ENCODE peak calls at places on chromosome 19, in five cellular contexts. M is hepatocyte, A is transverse colon, B is HAP-1, E is body of pancreas. H is an unnamed sample.

GRCh38 chr19:7917292-7918061 is 2.7 kb upstream of the SNAPC2 start:
- DNase-seq in B (peak), E (peak), M (peak), A (peak), H (peak)

GRCh38 chr19:57903298-57904174 is 12.9 kb downstream of the ZNF417 start:
- DNase-seq in E (no peak), M (peak), B (no peak), A (no peak), H (no peak)

GRCh38 chr19:23983406-23983805 is 68.7 kb downstream of the ZNF726 start:
- DNase-seq in E (no peak), B (no peak), M (no peak), A (no peak), H (no peak)

GRCh38 chr19:36547001-36547732 is 19.1 kb upstream of the ZNF260 start:
- DNase-seq in M (no peak), E (no peak), A (no peak), B (no peak), H (no peak)

GRCh38 chr19:21848706-21849105 is 12.7 kb upstream of the ZNF43 start:
- DNase-seq in M (no peak), E (peak), B (no peak), A (no peak), H (no peak)

GRCh38 chr19:8257052-8257443 is 47.9 kb downstream of the CERS4 start:
- DNase-seq in A (no peak), B (no peak), E (no peak), M (peak), H (no peak)

GRCh38 chr19:58361900-58362271 is 665 bp downstream of the ZNF497 start:
- DNase-seq in M (peak), A (peak), B (peak), E (peak), H (peak)

GRCh38 chr19:58498316-58499020 is 13.3 kb downstream of the SLC27A5 start:
- DNase-seq in M (peak), E (no peak), A (no peak), B (no peak), H (no peak)

DNA sequence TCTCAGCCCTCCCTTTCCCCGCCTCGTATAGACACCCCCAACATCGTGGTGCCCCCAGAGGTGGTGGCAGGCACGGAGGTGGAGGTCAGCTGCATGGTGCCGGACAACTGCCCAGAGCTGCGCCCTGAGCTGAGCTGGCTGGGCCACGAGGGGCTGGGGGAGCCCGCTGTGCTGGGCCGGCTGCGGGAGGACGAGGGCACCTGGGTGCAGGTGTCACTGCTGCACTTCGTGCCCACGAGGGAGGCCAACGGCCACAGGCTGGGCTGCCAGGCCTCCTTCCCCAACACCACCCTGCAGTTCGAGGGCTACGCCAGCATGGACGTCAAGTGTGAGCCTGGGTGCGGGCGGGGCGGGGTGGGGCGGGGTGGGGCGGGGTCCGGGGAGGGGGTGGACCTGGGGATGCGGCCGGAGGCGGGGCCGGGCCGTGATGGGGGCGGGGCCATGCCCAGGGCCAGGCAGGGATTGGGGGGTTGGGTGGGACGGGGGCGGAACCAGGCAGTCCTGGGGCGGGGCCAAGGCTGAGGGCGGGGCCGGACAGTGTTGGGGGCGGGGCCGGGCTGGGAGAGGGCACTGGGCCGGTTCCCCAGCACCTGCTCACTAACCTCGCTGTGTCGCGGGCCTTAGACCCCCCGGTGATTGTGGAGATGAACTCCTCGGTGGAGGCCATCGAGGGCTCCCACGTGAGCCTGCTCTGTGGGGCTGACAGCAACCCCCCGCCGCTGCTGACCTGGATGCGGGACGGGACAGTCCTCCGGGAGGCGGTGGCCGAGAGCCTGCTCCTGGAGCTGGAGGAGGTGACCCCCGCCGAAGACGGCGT is 7.8 kb downstream of the MAG start:
- DNase-seq in E (no peak), M (no peak), B (peak), A (no peak), H (peak)
- H3K4me3 ChIP-seq in E (no peak), M (no peak), B (no peak), A (no peak), H (no peak)

GRCh38 chr19:48121066-48121465 is 10.4 kb upstream of the PLA2G4C start:
- DNase-seq in E (no peak), B (no peak), M (no peak), A (no peak), H (no peak)

GRCh38 chr19:48122421-48122820 is 11.8 kb upstream of the PLA2G4C start:
- DNase-seq in A (no peak), B (no peak), E (no peak), M (no peak), H (no peak)

GRCh38 chr19:48123907-48124675 is 13.5 kb upstream of the PLA2G4C start:
- DNase-seq in E (no peak), B (peak), M (peak), A (no peak), H (no peak)

GRCh38 chr19:48120505-48120904 is 9.9 kb upstream of the PLA2G4C start:
- DNase-seq in M (no peak), A (no peak), E (no peak), B (no peak), H (no peak)

GRCh38 chr19:48121909-48122371 is 11.3 kb upstream of the PLA2G4C start:
- DNase-seq in B (no peak), E (no peak), M (no peak), A (no peak), H (peak)
- H3K4me3 ChIP-seq in B (no peak), E (no peak), M (no peak), A (no peak), H (no peak)

GRCh38 chr19:54415208-54415900 is at the start of gene TTYH1:
- DNase-seq in A (no peak), M (no peak), B (peak), E (no peak), H (no peak)
- H3K4me3 ChIP-seq in A (no peak), M (no peak), B (peak), E (no peak), H (no peak)

DNA sequence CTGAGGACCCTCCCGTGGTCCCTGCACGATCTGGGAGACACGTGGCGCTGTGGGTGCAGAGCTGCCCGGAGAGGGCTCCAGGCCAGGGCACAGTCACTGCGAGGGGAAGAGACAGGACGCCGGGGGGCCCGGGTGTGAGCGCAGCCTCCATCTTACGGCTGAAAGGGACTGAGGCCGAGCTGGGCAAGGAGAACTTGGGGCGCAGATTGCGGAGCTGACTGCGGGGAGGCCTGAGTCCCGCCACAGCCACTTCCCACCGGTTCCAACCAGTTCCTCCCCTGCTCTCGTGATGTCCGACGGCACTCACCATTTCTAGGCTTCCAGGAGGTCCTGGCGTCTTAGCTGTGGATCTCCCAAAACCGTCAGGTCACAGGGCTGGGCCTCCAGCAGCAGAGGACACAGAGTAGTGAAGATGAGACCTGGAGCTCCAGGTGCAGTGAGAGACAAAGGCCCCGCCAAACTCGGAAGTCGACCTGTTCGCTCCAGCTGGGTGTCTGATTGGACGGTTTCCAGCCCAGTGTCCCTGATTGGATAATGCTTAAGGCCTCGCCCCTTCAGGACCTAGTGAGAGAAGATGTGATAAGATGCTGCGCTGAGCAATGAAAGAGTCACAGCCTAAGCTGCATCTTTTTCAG is 4.8 kb upstream of the ZNF253 start:
- DNase-seq in B (no peak), E (peak), M (peak), A (no peak), H (no peak)
- H3K4me3 ChIP-seq in B (no peak), E (no peak), M (no peak), A (peak), H (no peak)

GRCh38 chr19:39350156-39350555 is 7.9 kb downstream of the SAMD4B start:
- DNase-seq in M (no peak), E (no peak), B (no peak), A (no peak), H (no peak)
- H3K4me3 ChIP-seq in M (no peak), E (no peak), B (no peak), A (no peak), H (no peak)

GRCh38 chr19:50651174-50651573 is 1.9 kb downstream of the C19orf81 start:
- DNase-seq in E (no peak), B (no peak), A (no peak), M (no peak), H (no peak)

GRCh38 chr19:50652722-50653121 is 3.5 kb downstream of the C19orf81 start:
- DNase-seq in B (no peak), M (no peak), A (no peak), E (no peak), H (no peak)

GRCh38 chr19:50648659-50649058 is 586 bp upstream of the C19orf81 start:
- DNase-seq in M (no peak), A (no peak), E (no peak), B (no peak), H (no peak)

GRCh38 chr19:50647879-50648615 is 1.2 kb upstream of the C19orf81 start:
- DNase-seq in M (no peak), E (no peak), A (no peak), B (no peak), H (no peak)

GRCh38 chr19:50649433-50650391 is at the start of gene C19orf81:
- DNase-seq in E (no peak), A (no peak), M (no peak), B (peak), H (peak)
- H3K4me3 ChIP-seq in E (no peak), A (no peak), M (no peak), B (no peak), H (no peak)

GRCh38 chr19:3096902-3097326 is 2.8 kb downstream of the GNA11 start:
- DNase-seq in B (no peak), M (peak), E (no peak), A (peak), H (no peak)

GRCh38 chr19:3097442-3097871 is 3.3 kb downstream of the GNA11 start:
- DNase-seq in M (no peak), A (peak), B (no peak), E (peak), H (no peak)

GRCh38 chr19:3098515-3099346 is 4.6 kb downstream of the GNA11 start:
- DNase-seq in B (no peak), M (no peak), A (peak), E (peak), H (no peak)

GRCh38 chr19:3099347-3100145 is 5.4 kb downstream of the GNA11 start:
- DNase-seq in E (peak), B (no peak), A (no peak), M (no peak), H (no peak)

DNA sequence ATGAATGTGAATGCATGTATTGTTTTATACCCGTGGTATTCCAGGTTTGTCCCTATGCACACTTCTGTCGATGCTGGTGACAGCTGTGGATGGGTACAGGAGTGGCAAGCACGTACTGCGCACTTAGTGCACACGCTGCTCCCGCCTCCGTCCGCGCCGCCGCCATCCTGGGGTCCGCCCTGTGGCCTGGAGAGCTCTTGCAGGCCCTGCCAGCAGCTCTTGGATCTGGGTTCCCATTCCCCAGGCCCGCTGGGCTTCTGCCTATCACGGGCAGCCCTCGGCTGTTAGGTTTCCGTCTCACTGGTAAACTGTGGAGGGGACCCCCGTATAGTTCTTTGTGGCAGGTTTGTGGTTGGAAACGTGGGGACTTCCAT is 4.0 kb downstream of the GNA11 start:
- DNase-seq in M (no peak), B (no peak), A (no peak), E (no peak), H (no peak)
- H3K4me3 ChIP-seq in M (no peak), B (no peak), A (peak), E (no peak), H (no peak)

GRCh38 chr19:45110811-45111210 is 17.8 kb downstream of the PPP1R37 start:
- DNase-seq in B (no peak), M (no peak), E (no peak), A (no peak), H (no peak)
- H3K4me3 ChIP-seq in B (no peak), M (no peak), E (no peak), A (no peak), H (no peak)

DNA sequence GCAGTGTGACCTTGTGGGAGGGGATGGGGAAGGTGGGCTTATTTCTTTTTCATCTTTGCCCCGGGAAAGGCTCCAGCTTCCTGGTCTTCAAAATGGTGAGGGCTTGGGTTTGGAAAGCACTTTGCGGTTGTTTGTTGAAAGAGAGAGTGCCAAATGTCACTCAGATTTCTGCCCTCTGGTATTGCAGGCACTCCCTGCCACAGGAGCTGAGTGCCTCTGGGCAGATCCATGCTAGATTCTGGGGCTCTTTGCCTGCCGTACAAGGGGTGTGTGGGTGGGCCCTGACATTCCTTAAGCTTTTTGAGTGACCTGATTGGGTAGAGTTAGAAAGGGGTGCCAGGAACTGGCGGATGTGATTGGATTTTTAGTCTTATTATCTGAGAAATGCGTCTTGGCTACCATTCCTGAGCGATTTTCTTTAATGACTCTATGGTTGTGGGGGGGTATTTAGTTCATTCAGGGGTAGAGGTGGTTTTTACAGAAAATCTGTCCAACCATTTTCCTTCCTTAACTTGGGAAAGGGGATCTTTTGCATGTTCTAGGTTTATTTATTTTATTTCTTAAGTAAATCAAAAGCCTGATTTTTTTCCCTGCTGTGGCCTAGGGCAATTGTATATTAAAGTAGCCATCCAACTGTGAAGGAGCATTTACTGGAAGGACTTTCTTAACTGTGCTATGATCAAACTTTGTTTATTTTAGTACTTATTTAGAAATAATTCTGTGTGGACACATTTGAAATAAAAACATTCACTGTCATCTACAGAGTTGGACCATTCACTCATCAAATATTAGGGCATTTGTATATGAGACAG is 3.2 kb downstream of the ARHGAP35 start:
- DNase-seq in M (no peak), A (no peak), E (peak), B (peak), H (peak)
- H3K4me3 ChIP-seq in M (peak), A (no peak), E (no peak), B (peak), H (peak)

DNA sequence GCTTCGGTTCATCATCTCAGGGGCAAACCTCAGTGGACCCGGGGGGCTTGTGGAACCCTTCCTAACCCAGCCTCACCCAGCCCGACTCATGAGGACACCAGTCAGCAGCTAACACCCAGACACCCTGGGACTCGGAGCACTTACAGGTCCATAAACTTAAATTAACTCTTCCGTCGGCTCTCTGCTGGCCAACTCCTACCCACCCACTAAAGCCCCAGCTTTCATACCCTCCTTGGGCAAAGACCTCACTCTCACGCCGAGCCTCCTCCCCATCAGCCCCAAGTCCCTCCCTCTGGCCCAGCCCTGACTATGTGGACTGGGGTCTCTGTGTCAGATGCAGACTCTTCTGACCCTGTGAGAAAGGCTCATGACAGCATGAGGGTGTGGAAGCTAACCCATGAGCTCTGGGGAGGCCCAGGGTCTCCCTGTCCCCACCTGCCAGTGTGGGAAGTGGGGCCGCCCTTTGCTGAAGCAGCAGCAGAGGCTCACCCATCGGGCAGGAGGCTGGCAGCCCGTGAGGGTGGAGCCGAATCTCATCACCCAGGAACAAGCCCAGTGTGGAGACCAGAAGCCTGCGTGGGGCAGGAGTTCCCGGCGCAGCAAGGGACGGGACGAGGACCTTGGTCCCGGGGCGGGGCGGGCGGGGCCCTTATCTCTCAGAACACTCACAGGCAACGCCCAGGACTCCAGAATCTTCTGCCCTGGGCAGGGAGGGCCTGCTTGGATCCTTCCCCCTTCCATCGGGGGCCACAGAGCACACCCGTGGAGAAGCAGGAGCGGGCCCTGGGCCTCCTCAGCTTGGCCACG is 19.8 kb downstream of the TCF3 start:
- DNase-seq in M (peak), A (peak), E (no peak), B (no peak), H (no peak)
- H3K4me3 ChIP-seq in M (no peak), A (no peak), E (no peak), B (no peak), H (no peak)

H was measured in BE2C.